ENCODE peak calls at places on chromosome 11, in four cellular contexts. F, R, Y and J are unnamed samples.

GRCh38 chr11:112523477-112523876 is 262.8 kb upstream of the PLET1 start:
- DNase-seq in R (peak; percentile 70), F (no peak), Y (peak; percentile 60), J (peak; percentile 63)

GRCh38 chr11:22256876-22257275 is 64.0 kb downstream of the ANO5 start:
- DNase-seq in Y (no peak), F (no peak), R (no peak), J (no peak)

GRCh38 chr11:22807855-22808558 is 21.6 kb downstream of the SVIP start:
- DNase-seq in Y (no peak), R (no peak), F (peak; percentile 76), J (no peak)

GRCh38 chr11:33701302-33701701 is 676 bp upstream of the C11orf91 start:
- DNase-seq in R (no peak), Y (no peak), F (no peak), J (no peak)

GRCh38 chr11:28702871-28703270 is 594.7 kb downstream of the METTL15 start:
- DNase-seq in F (no peak), Y (no peak), R (no peak), J (no peak)

GRCh38 chr11:108496643-108497256 is 1.4 kb downstream of the POGLUT3 start:
- DNase-seq in Y (no peak), R (no peak), F (no peak), J (no peak)

GRCh38 chr11:57649826-57650738 is at the start of gene YPEL4:
- DNase-seq in R (peak; percentile 72), F (no peak), Y (peak; percentile 76), J (peak; percentile 90)

GRCh38 chr11:111833524-111833923 is 37.9 kb downstream of the ALG9 start:
- DNase-seq in R (no peak), F (no peak), Y (no peak), J (no peak)

GRCh38 chr11:42237701-42238235 is 778.3 kb upstream of the LRRC4C start:
- DNase-seq in Y (no peak), R (no peak), F (no peak), J (no peak)

GRCh38 chr11:838441-839279 is 3.7 kb downstream of the POLR2L start:
- DNase-seq in F (no peak), R (no peak), Y (no peak), J (no peak)

GRCh38 chr11:96391698-96392307 is 2.0 kb downstream of the JRKL start:
- DNase-seq in Y (no peak), R (no peak), F (no peak), J (no peak)

GRCh38 chr11:83278351-83278750 is 7.8 kb downstream of the CCDC90B start:
- DNase-seq in Y (no peak), F (no peak), R (no peak), J (no peak)

GRCh38 chr11:116826751-116827431 is 2.8 kb upstream of the APOC3 start:
- DNase-seq in R (no peak), F (no peak), Y (no peak), J (no peak)

GRCh38 chr11:7571640-7572000 is 57.8 kb downstream of the PPFIBP2 start:
- DNase-seq in F (peak; percentile 12), Y (peak; percentile 77), R (peak; percentile 74), J (peak; percentile 34)

GRCh38 chr11:112100457-112100856 is 13.8 kb downstream of the SDHD start:
- DNase-seq in F (no peak), R (no peak), Y (no peak), J (no peak)

GRCh38 chr11:118462178-118462577 is 25.9 kb downstream of the KMT2A start:
- DNase-seq in Y (no peak), F (no peak), R (no peak), J (no peak)

GRCh38 chr11:111714522-111714921 is 51.7 kb downstream of the PPP2R1B start:
- DNase-seq in Y (no peak), F (no peak), R (no peak), J (no peak)

GRCh38 chr11:12449961-12450715 is 72.8 kb downstream of the PARVA start:
- DNase-seq in Y (no peak), R (no peak), F (no peak), J (no peak)